ENCODE peak calls at places on chromosomes 7 and 10, in four cellular contexts. J, F, I and D are unnamed samples.

GRCh38 chr10:114212153-114212552 is 26.9 kb upstream of the VWA2 start:
- DNase-seq in J (no peak), F (no peak), I (no peak), D (no peak)

GRCh38 chr10:110410329-110411046 is 87.2 kb upstream of the DUSP5 start:
- DNase-seq in J (no peak), F (no peak), I (no peak), D (peak)

GRCh38 chr7:104536956-104537355 is 208.6 kb downstream of the LHFPL3 start:
- DNase-seq in J (no peak), F (no peak), I (no peak), D (no peak)

GRCh38 chr10:68897336-68897741 is 3.8 kb upstream of the DDX50 start:
- DNase-seq in J (peak), F (peak), I (no peak), D (peak)

GRCh38 chr10:7419998-7420397 is 9.2 kb upstream of the SFMBT2 start:
- DNase-seq in J (no peak), F (no peak), I (no peak), D (no peak)

GRCh38 chr10:27041196-27041595 is 59.1 kb downstream of the ANKRD26 start:
- DNase-seq in J (no peak), F (no peak), I (no peak), D (peak)

GRCh38 chr7:144037414-144038096 is 11.2 kb upstream of the OR2A5 start:
- DNase-seq in J (no peak), F (no peak), I (no peak), D (no peak)

GRCh38 chr10:79153753-79154152 is 85.0 kb downstream of the ZMIZ1 start:
- DNase-seq in J (peak), F (no peak), I (no peak), D (peak)

GRCh38 chr7:128167791-128168666 is 73.0 kb upstream of the LEP start:
- DNase-seq in J (no peak), F (no peak), I (no peak), D (no peak)

GRCh38 chr7:130369831-130370230 is 10.5 kb upstream of the CPA1 start:
- DNase-seq in J (no peak), F (no peak), I (no peak), D (no peak)

GRCh38 chr10:689433-690226 is at the start of gene DIP2C:
- DNase-seq in J (peak), F (no peak), I (no peak), D (peak)

GRCh38 chr10:15265076-15265475 is 96.6 kb upstream of the NMT2 start:
- DNase-seq in J (no peak), F (no peak), I (no peak), D (no peak)

GRCh38 chr7:151890355-151891004 is 13.6 kb upstream of the PRKAG2 start:
- DNase-seq in J (no peak), F (no peak), I (no peak), D (no peak)

GRCh38 chr7:41559426-41559825 is 143.5 kb downstream of the INHBA start:
- DNase-seq in J (no peak), F (no peak), I (no peak), D (no peak)

GRCh38 chr10:14773551-14774213 is 1.0 kb downstream of the FAM107B start:
- DNase-seq in J (no peak), F (no peak), I (no peak), D (no peak)

GRCh38 chr10:77498210-77498609 is 139.4 kb downstream of the KCNMA1 start:
- DNase-seq in J (no peak), F (no peak), I (no peak), D (no peak)

GRCh38 chr7:93945756-93946540 is 24.4 kb downstream of the GNG11 start:
- DNase-seq in J (no peak), F (no peak), I (no peak), D (no peak)

GRCh38 chr10:133087679-133088523 is at the start of gene ADGRA1:
- DNase-seq in J (no peak), F (no peak), I (no peak), D (no peak)

GRCh38 chr7:40659231-40659630 is 524.4 kb downstream of the SUGCT start:
- DNase-seq in J (no peak), F (no peak), I (no peak), D (no peak)

GRCh38 chr10:12469345-12469744 is 120.0 kb downstream of the CAMK1D start:
- DNase-seq in J (no peak), F (no peak), I (no peak), D (no peak)

GRCh38 chr10:88505680-88506215 is 77.4 kb downstream of the RNLS start:
- DNase-seq in J (no peak), F (no peak), I (no peak), D (no peak)

GRCh38 chr10:102175415-102175814 is 23.2 kb downstream of the NOLC1 start:
- DNase-seq in J (no peak), F (no peak), I (no peak), D (peak)

GRCh38 chr7:35015346-35015859 is 21.9 kb downstream of the DPY19L1 start:
- DNase-seq in J (no peak), F (no peak), I (no peak), D (no peak)

GRCh38 chr10:70254795-70255328 is 21.6 kb upstream of the PPA1 start:
- DNase-seq in J (no peak), F (no peak), I (no peak), D (no peak)

GRCh38 chr10:64708920-64709681 is 1187.9 kb downstream of the REEP3 start:
- DNase-seq in J (no peak), F (no peak), I (no peak), D (peak)

GRCh38 chr7:91397099-91397498 is 132.9 kb downstream of the FZD1 start:
- DNase-seq in J (no peak), F (no peak), I (no peak), D (peak)

GRCh38 chr10:2137549-2138174 is 400.3 kb upstream of the ADARB2 start:
- DNase-seq in J (no peak), F (peak), I (no peak), D (peak)

GRCh38 chr10:119541459-119542356 is 811 bp downstream of the RGS10 start:
- DNase-seq in J (no peak), F (peak), I (no peak), D (no peak)

GRCh38 chr10:51894752-51895151 is 195.4 kb upstream of the CSTF2T start:
- DNase-seq in J (no peak), F (no peak), I (no peak), D (no peak)

GRCh38 chr10:119654540-119654939 is 3.4 kb downstream of the BAG3 start:
- DNase-seq in J (peak), F (no peak), I (no peak), D (peak)

GRCh38 chr7:136104269-136104603 is 127.1 kb upstream of the MTPN start:
- DNase-seq in J (no peak), F (no peak), I (no peak), D (peak)

GRCh38 chr10:77545585-77545984 is 92.0 kb downstream of the KCNMA1 start:
- DNase-seq in J (no peak), F (no peak), I (no peak), D (no peak)

GRCh38 chr10:33484787-33485186 is 150.3 kb upstream of the NRP1 start:
- DNase-seq in J (peak), F (no peak), I (no peak), D (no peak)

GRCh38 chr10:46560381-46560780 is 3.9 kb upstream of the GPRIN2 start:
- DNase-seq in J (peak), F (no peak), I (no peak), D (no peak)

GRCh38 chr10:113680172-113681111 is 730 bp downstream of the CASP7 start:
- DNase-seq in J (peak), F (peak), I (no peak), D (peak)

GRCh38 chr7:158277219-158278141 is 310.1 kb downstream of the PTPRN2 start:
- DNase-seq in J (no peak), F (no peak), I (no peak), D (no peak)